ENCODE peak calls at places on chromosomes 12 and 14, in nine cellular contexts. I is Kasumi-1; Q is activated CD4-positive, alpha-beta T cell treated with anti-CD3 and anti-CD28 coated beads, Interleukin-2, amount 50 U/mL, for 1 hour; S is mucosa of gallbladder; R is AG08395; X is activated naive CD4-positive, alpha-beta T cell treated with Interleukin-2 at 50 U/mL for 16 hours; M is RKO; G is activated CD8-positive, alpha-beta memory T cell treated with anti-CD3 and anti-CD28 coated beads, Interleukin-2, amount 50 U/mL, for 48 hours; A is MM.1S. J is an unnamed sample.

GRCh38 chr12:101920906-101921305 is 43.5 kb downstream of the DRAM1 start:
- DNase-seq in I (no peak), Q (no peak), S (no peak), R (no peak), X (no peak), M (no peak), G (no peak), A (no peak), J (no peak)

GRCh38 chr14:20215196-20215595 is 8.3 kb upstream of the OR11H6 start:
- DNase-seq in I (no peak), Q (no peak), S (no peak), R (no peak), X (no peak), M (no peak), G (no peak), A (no peak), J (no peak)

GRCh38 chr14:100825691-100826331 is at the start of gene MEG3:
- DNase-seq in I (no peak), Q (no peak), S (peak), R (peak), X (no peak), M (no peak), G (no peak), A (no peak), J (no peak)

GRCh38 chr14:68711551-68712437 is 81.1 kb downstream of the ZFP36L1 start:
- DNase-seq in I (no peak), Q (peak), S (no peak), R (no peak), X (no peak), M (no peak), G (peak), A (no peak), J (no peak)

GRCh38 chr12:100752841-100753240 is 41.7 kb upstream of the ANO4 start:
- DNase-seq in I (no peak), Q (no peak), S (no peak), R (no peak), X (no peak), M (no peak), G (no peak), A (no peak), J (no peak)

GRCh38 chr14:23631702-23632460 is 4.3 kb upstream of the DHRS2 start:
- DNase-seq in I (peak), Q (peak), S (peak), R (peak), X (peak), M (peak), G (peak), A (peak), J (peak)

GRCh38 chr14:57987596-57988300 is 121.9 kb upstream of the SLC35F4 start:
- DNase-seq in I (no peak), Q (no peak), S (no peak), R (no peak), X (no peak), M (no peak), G (no peak), A (no peak), J (no peak)

GRCh38 chr14:24943024-24943423 is 106.9 kb downstream of the STXBP6 start:
- DNase-seq in I (no peak), Q (no peak), S (no peak), R (peak), X (no peak), M (no peak), G (no peak), A (peak), J (peak)

GRCh38 chr12:72570601-72571000 is 298.4 kb downstream of the TRHDE start:
- DNase-seq in I (no peak), Q (no peak), S (no peak), R (no peak), X (no peak), M (no peak), G (no peak), A (peak), J (peak)

GRCh38 chr12:66529934-66530333 is 148.9 kb downstream of the GRIP1 start:
- DNase-seq in I (no peak), Q (no peak), S (no peak), R (no peak), X (no peak), M (peak), G (no peak), A (no peak), J (no peak)

GRCh38 chr12:2244013-2244861 is 191.4 kb downstream of the CACNA1C start:
- DNase-seq in I (no peak), Q (no peak), S (peak), R (peak), X (no peak), M (peak), G (no peak), A (no peak), J (no peak)

GRCh38 chr12:18932715-18933114 is 194.8 kb downstream of the CAPZA3 start:
- DNase-seq in I (no peak), Q (no peak), S (no peak), R (peak), X (no peak), M (no peak), G (no peak), A (no peak), J (no peak)

GRCh38 chr14:33073023-33073422 is 134.3 kb downstream of the NPAS3 start:
- DNase-seq in I (no peak), Q (no peak), S (no peak), R (no peak), X (no peak), M (no peak), G (no peak), A (no peak), J (no peak)

GRCh38 chr12:13790317-13790716 is 191.1 kb downstream of the GRIN2B start:
- DNase-seq in I (no peak), Q (no peak), S (no peak), R (no peak), X (no peak), M (no peak), G (no peak), A (no peak), J (no peak)

GRCh38 chr12:71041481-71041880 is 116.3 kb downstream of the TSPAN8 start:
- DNase-seq in I (no peak), Q (no peak), S (no peak), R (no peak), X (no peak), M (no peak), G (no peak), A (no peak), J (no peak)

GRCh38 chr14:69242311-69243224 is 17.4 kb upstream of the GALNT16 start:
- DNase-seq in I (peak), Q (peak), S (peak), R (peak), X (peak), M (peak), G (no peak), A (peak), J (peak)

GRCh38 chr12:130633771-130634170 is 82.3 kb downstream of the RIMBP2 start:
- DNase-seq in I (no peak), Q (no peak), S (no peak), R (no peak), X (no peak), M (peak), G (no peak), A (no peak), J (no peak)

GRCh38 chr12:92340441-92341332 is 195.0 kb upstream of the BTG1 start:
- DNase-seq in I (no peak), Q (no peak), S (no peak), R (no peak), X (no peak), M (no peak), G (no peak), A (no peak), J (peak)

GRCh38 chr12:96260644-96261043 is 66.5 kb downstream of the ELK3 start:
- DNase-seq in I (no peak), Q (no peak), S (no peak), R (no peak), X (no peak), M (no peak), G (no peak), A (no peak), J (no peak)

GRCh38 chr12:120536064-120536791 is 2.1 kb downstream of the RNF10 start:
- DNase-seq in I (no peak), Q (peak), S (no peak), R (no peak), X (peak), M (no peak), G (no peak), A (peak), J (peak)

GRCh38 chr12:106308611-106309010 is 6.1 kb downstream of the TCP11L2 start:
- DNase-seq in I (no peak), Q (no peak), S (no peak), R (no peak), X (no peak), M (no peak), G (no peak), A (no peak), J (no peak)

GRCh38 chr12:114685320-114685781 is 1.4 kb upstream of the TBX3 start:
- DNase-seq in I (no peak), Q (no peak), S (no peak), R (no peak), X (no peak), M (no peak), G (no peak), A (no peak), J (no peak)

GRCh38 chr12:65896743-65897142 is 72.5 kb downstream of the HMGA2 start:
- DNase-seq in I (no peak), Q (no peak), S (no peak), R (no peak), X (no peak), M (no peak), G (no peak), A (no peak), J (no peak)

GRCh38 chr14:26833777-26834176 is 235.9 kb upstream of the NOVA1 start:
- DNase-seq in I (no peak), Q (no peak), S (no peak), R (no peak), X (no peak), M (no peak), G (no peak), A (no peak), J (no peak)

GRCh38 chr12:91139264-91139663 is 28.0 kb upstream of the LUM start:
- DNase-seq in I (no peak), Q (no peak), S (no peak), R (no peak), X (no peak), M (no peak), G (no peak), A (no peak), J (no peak)

GRCh38 chr12:130014485-130014807 is 110.6 kb upstream of the TMEM132D start:
- DNase-seq in I (no peak), Q (no peak), S (no peak), R (no peak), X (no peak), M (peak), G (no peak), A (no peak), J (no peak)

GRCh38 chr12:21502164-21502496 is 541 bp downstream of the GOLT1B start:
- DNase-seq in I (peak), Q (no peak), S (peak), R (peak), X (peak), M (peak), G (no peak), A (peak), J (peak)

GRCh38 chr12:65656904-65657351 is 167.4 kb upstream of the HMGA2 start:
- DNase-seq in I (peak), Q (no peak), S (no peak), R (peak), X (no peak), M (peak), G (no peak), A (no peak), J (peak)

J was measured in GM12865.